ENCODE peak calls at places on chromosome 18, in five cellular contexts. H is HTR-8/SVneo; D is NCI-H2081; V is activated naive CD8-positive, alpha-beta T cell treated with anti-CD3 and anti-CD28 coated beads, Interleukin-2, amount 50 U/mL, for 24 hours; F is stimulated activated CD4-positive, alpha-beta T cell treated with anti-CD3 and anti-CD28 coated beads, Interleukin-1b, Interleukin-23, amount 100 ng/mL, for 1 hour. I is an unnamed sample.

GRCh38 chr18:45167631-45168225 is 447.5 kb upstream of the SLC14A2 start:
- DNase-seq in F (no peak), H (no peak), D (no peak), V (no peak), I (no peak)

GRCh38 chr18:9287037-9287436 is 47.5 kb upstream of the TWSG1 start:
- DNase-seq in V (no peak), H (no peak), D (no peak), F (no peak), I (no peak)

GRCh38 chr18:63817441-63818051 is 42.3 kb downstream of the SERPINB7 start:
- DNase-seq in D (no peak), H (no peak), F (no peak), V (no peak), I (no peak)

GRCh38 chr18:23998811-23999210 is 15.7 kb upstream of the TTC39C start:
- DNase-seq in H (no peak), V (no peak), F (no peak), D (peak), I (no peak)

GRCh38 chr18:56522826-56523225 is 115.6 kb downstream of the TXNL1 start:
- DNase-seq in H (no peak), V (no peak), F (no peak), D (no peak), I (no peak)

GRCh38 chr18:66599190-66599589 is 4.7 kb downstream of the CDH19 start:
- DNase-seq in H (no peak), V (no peak), F (no peak), D (no peak), I (no peak)

GRCh38 chr18:51687845-51688585 is 490.5 kb upstream of the MEX3C start:
- DNase-seq in D (no peak), H (no peak), V (no peak), F (no peak), I (no peak)

GRCh38 chr18:68796936-68797690 is 767 bp upstream of the CCDC102B start:
- DNase-seq in V (no peak), F (no peak), D (no peak), H (no peak), I (no peak)

GRCh38 chr18:44887227-44887631 is 206.5 kb downstream of the SETBP1 start:
- DNase-seq in F (no peak), H (no peak), D (no peak), V (peak), I (no peak)

GRCh38 chr18:63247506-63248394 is 71.8 kb downstream of the BCL2 start:
- DNase-seq in H (no peak), D (no peak), F (no peak), V (no peak), I (no peak)

GRCh38 chr18:79899609-79900435 is 51.6 kb downstream of the SLC66A2 start:
- DNase-seq in H (no peak), V (no peak), D (no peak), F (no peak), I (no peak)

GRCh38 chr18:13539843-13540535 is 186.4 kb downstream of the FAM210A start:
- DNase-seq in H (no peak), D (no peak), V (no peak), F (no peak), I (no peak)

GRCh38 chr18:21163647-21164625 is 52.3 kb upstream of the ROCK1 start:
- DNase-seq in D (no peak), F (no peak), H (peak), V (no peak), I (peak)

GRCh38 chr18:57921708-57922107 is 118.6 kb upstream of the ATP8B1 start:
- DNase-seq in F (no peak), H (no peak), V (no peak), D (no peak), I (no peak)